ENCODE peak calls at places on chromosomes 7 and 10, in seven cellular contexts. E, A, F, P, H, D and C are unnamed samples.

GRCh38 chr10:112666070-112666469 is 219.1 kb downstream of the VTI1A start:
- DNase-seq in E (no peak), A (peak; percentile 31), F (no peak), P (no peak), H (no peak), D (no peak), C (no peak)

GRCh38 chr7:4129481-4130122 is 552.5 kb upstream of the FOXK1 start:
- DNase-seq in E (no peak), A (no peak), F (peak; percentile 11), P (peak; percentile 47), H (no peak), D (no peak), C (no peak)

GRCh38 chr10:49619613-49620012 is 5.8 kb downstream of the CHAT start:
- DNase-seq in E (no peak), A (no peak), F (peak; percentile 31), P (no peak), H (no peak), D (no peak), C (no peak)

GRCh38 chr10:31508882-31509281 is 189.9 kb downstream of the ZEB1 start:
- DNase-seq in E (no peak), A (no peak), F (no peak), P (no peak), H (peak; percentile 42), D (no peak), C (no peak)

GRCh38 chr10:129417164-129417563 is 49.9 kb upstream of the MGMT start:
- DNase-seq in E (no peak), A (no peak), F (no peak), P (no peak), H (no peak), D (no peak), C (no peak)

GRCh38 chr10:45420453-45421192 is 46.6 kb downstream of the ALOX5 start:
- DNase-seq in E (peak; percentile 80), A (no peak), F (no peak), P (peak; percentile 98), H (no peak), D (peak; percentile 78), C (peak; percentile 34)

GRCh38 chr10:132939957-132940790 is 2.2 kb downstream of the CFAP46 start:
- DNase-seq in E (peak; percentile 46), A (peak; percentile 65), F (no peak), P (no peak), H (peak; percentile 18), D (peak; percentile 47), C (peak; percentile 18)

GRCh38 chr7:42244828-42245227 is 7.8 kb upstream of the GLI3 start:
- DNase-seq in E (no peak), A (no peak), F (no peak), P (no peak), H (peak; percentile 68), D (no peak), C (peak; percentile 74)

GRCh38 chr10:98344589-98345038 is 70.4 kb downstream of the PYROXD2 start:
- DNase-seq in E (peak; percentile 64), A (peak; percentile 74), F (peak; percentile 87), P (peak; percentile 52), H (no peak), D (peak; percentile 76), C (peak; percentile 30)

GRCh38 chr7:47571355-47572100 is 10.4 kb downstream of the TNS3 start:
- DNase-seq in E (peak; percentile 70), A (peak; percentile 65), F (peak; percentile 71), P (peak; percentile 89), H (peak; percentile 90), D (peak; percentile 76), C (peak; percentile 53)

GRCh38 chr7:155824195-155824915 is 12.1 kb upstream of the SHH start:
- DNase-seq in E (peak; percentile 93), A (no peak), F (no peak), P (peak; percentile 33), H (no peak), D (peak; percentile 58), C (peak; percentile 56)

GRCh38 chr10:114306116-114306973 is 67.3 kb downstream of the VWA2 start:
- DNase-seq in E (no peak), A (no peak), F (peak; percentile 44), P (peak; percentile 39), H (peak; percentile 98), D (no peak), C (peak; percentile 94)

GRCh38 chr10:67520924-67521520 is 175.0 kb downstream of the CTNNA3 start:
- DNase-seq in E (peak; percentile 31), A (peak; percentile 67), F (no peak), P (peak; percentile 46), H (peak; percentile 53), D (no peak), C (peak; percentile 49)

GRCh38 chr10:17747883-17748550 is 4.0 kb upstream of the TMEM236 start:
- DNase-seq in E (no peak), A (no peak), F (no peak), P (peak; percentile 53), H (no peak), D (no peak), C (peak; percentile 9)

GRCh38 chr10:80699602-80700039 is 161.9 kb downstream of the SH2D4B start:
- DNase-seq in E (peak; percentile 82), A (peak; percentile 92), F (peak; percentile 84), P (peak; percentile 74), H (peak; percentile 44), D (peak; percentile 80), C (peak; percentile 51)

GRCh38 chr10:56449770-56450169 is 88.7 kb upstream of the ZWINT start:
- DNase-seq in E (no peak), A (peak; percentile 1), F (no peak), P (no peak), H (no peak), D (no peak), C (peak; percentile 10)

GRCh38 chr10:110651044-110651958 is 7.2 kb downstream of the RBM20 start:
- DNase-seq in E (no peak), A (no peak), F (no peak), P (no peak), H (peak; percentile 92), D (no peak), C (no peak)

GRCh38 chr7:145106001-145106400 is 270.1 kb upstream of the TPK1 start:
- DNase-seq in E (no peak), A (no peak), F (no peak), P (no peak), H (no peak), D (no peak), C (peak; percentile 25)

GRCh38 chr10:119131512-119132240 is 27.8 kb downstream of the DENND10 start:
- DNase-seq in E (peak; percentile 33), A (no peak), F (no peak), P (no peak), H (no peak), D (peak; percentile 33), C (no peak)

GRCh38 chr10:102300289-102300843 is 55.0 kb downstream of the GBF1 start:
- DNase-seq in E (no peak), A (peak; percentile 25), F (no peak), P (no peak), H (peak; percentile 73), D (no peak), C (no peak)

GRCh38 chr7:133344275-133344674 is 91.4 kb downstream of the EXOC4 start:
- DNase-seq in E (no peak), A (no peak), F (no peak), P (no peak), H (peak; percentile 9), D (no peak), C (no peak)

GRCh38 chr10:17470246-17470645 is 15.9 kb upstream of the ST8SIA6 start:
- DNase-seq in E (no peak), A (no peak), F (no peak), P (no peak), H (no peak), D (no peak), C (no peak)

GRCh38 chr10:22552888-22553378 is 161.4 kb downstream of the PIP4K2A start:
- DNase-seq in E (no peak), A (peak; percentile 25), F (no peak), P (no peak), H (no peak), D (no peak), C (no peak)

GRCh38 chr7:69668339-69668738 is 70.1 kb downstream of the AUTS2 start:
- DNase-seq in E (no peak), A (no peak), F (no peak), P (no peak), H (no peak), D (no peak), C (no peak)
- TF ChIP-seq CTCF in E (no peak), A (no peak), F (no peak), P (no peak), H (no peak), D (no peak), C (no peak)

GRCh38 chr7:109284943-109285342 is 715.3 kb downstream of the DNAJB9 start:
- DNase-seq in E (no peak), A (no peak), F (no peak), P (no peak), H (no peak), D (no peak), C (no peak)

DNA sequence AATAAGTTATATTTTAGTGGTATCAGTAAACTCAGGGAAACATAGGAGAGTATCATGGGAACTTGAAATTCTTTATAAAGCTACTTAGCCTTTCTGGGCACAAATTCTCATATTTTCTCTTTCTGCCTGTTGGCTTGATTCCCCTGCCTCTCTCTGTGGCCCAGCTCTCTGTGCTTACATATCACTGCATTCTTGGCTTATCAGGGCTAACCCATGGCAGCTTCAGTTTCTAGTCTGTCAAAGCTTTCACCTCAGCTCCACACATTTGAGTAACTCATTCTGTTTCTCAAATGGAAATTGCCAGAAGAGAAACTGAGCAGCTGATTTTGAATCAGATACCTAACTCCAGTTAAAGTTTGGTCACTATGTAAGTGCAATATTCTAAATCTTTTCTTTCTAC is 713.1 kb downstream of the DNAJB9 start:
- DNase-seq in E (no peak), A (peak; percentile 75), F (no peak), P (no peak), H (peak; percentile 35), D (no peak), C (no peak)
- H3K36me3 ChIP-seq in E (no peaks in the 10 kb centered on the region), A (no peaks in the 10 kb centered on the region), F (no peaks in the 10 kb centered on the region), P (no peaks in the 10 kb centered on the region), H (no peaks in the 10 kb centered on the region), D (no peaks in the 10 kb centered on the region), C (no peaks in the 10 kb centered on the region)

DNA sequence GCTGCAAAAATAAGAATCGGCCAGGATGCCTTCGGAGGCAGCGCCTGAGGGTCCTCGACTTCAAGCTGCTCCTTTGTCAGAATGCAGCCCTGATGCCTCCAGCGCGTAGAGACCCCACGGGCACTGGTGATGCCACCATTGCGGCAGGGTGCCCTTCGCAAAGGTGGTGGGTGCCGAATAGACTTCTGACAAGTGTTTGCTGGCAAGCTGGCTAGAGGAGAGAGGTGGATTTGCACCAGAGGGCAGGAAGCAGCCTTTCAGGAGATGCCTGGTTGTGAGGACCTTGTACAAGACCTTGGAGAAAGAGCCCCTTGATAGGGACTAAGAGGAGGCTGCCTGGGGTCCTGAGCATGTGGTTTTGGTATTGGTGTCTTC is 103.2 kb upstream of the PPIF start:
- DNase-seq in E (no peak), A (no peak), F (no peak), P (no peak), H (no peak), D (no peak), C (no peak)
- H3K4me3 ChIP-seq in E (no peak overlapping the region), A (no peak overlapping the region), F (peak overlapping the region; percentile 68), P (no peak overlapping the region), H (peak overlapping the region; percentile 51), D (no peak overlapping the region), C (no peak overlapping the region)

GRCh38 chr7:141645188-141645587 is 56.8 kb downstream of the DENND11 start:
- DNase-seq in E (no peak), A (no peak), F (no peak), P (no peak), H (no peak), D (no peak), C (no peak)

GRCh38 chr7:141646826-141647480 is 55.0 kb downstream of the DENND11 start:
- DNase-seq in E (no peak), A (no peak), F (no peak), P (no peak), H (no peak), D (no peak), C (no peak)

GRCh38 chr7:141640239-141640840 is 61.6 kb downstream of the DENND11 start:
- DNase-seq in E (no peak), A (no peak), F (no peak), P (no peak), H (no peak), D (no peak), C (no peak)

GRCh38 chr7:141641876-141642275 is 60.1 kb downstream of the DENND11 start:
- DNase-seq in E (no peak), A (no peak), F (no peak), P (no peak), H (no peak), D (no peak), C (no peak)
- TF ChIP-seq CTCF in E (no peak), A (no peak), F (no peak), P (no peak), H (peak; percentile 6), D (no peak), C (no peak)